ENCODE peak calls at places on chromosomes 13 and 19, in ten cellular contexts. R is heart right ventricle; F is transverse colon; M is psoas muscle; Z is PC-9; Q is adrenal gland; D is GM23248; N is Karpas-422; B is fibroblast of lung; O is CD8-positive, alpha-beta T cell. X is an unnamed sample. For H3K36me3, the result is how much of the 10 kb centered on the place peaks cover.

GRCh38 chr13:37985281-37985680 is 115.7 kb upstream of the TRPC4 start:
- DNase-seq in Z (no peak), Q (no peak), M (no peak), R (no peak), B (no peak), N (no peak), O (no peak), D (no peak), F (no peak), X (no peak)

GRCh38 chr19:45171211-45171623 is 6.8 kb downstream of the TRAPPC6A start:
- DNase-seq in B (no peak), D (no peak), F (no peak), O (no peak), N (no peak), M (no peak), Z (no peak), Q (no peak), R (peak), X (no peak)

GRCh38 chr13:46668302-46668720 is 115.3 kb downstream of the LRCH1 start:
- DNase-seq in B (peak), M (peak), N (no peak), Q (peak), Z (no peak), R (peak), F (no peak), D (peak), O (no peak), X (no peak)

GRCh38 chr13:76425930-76426329 is 460.3 kb downstream of the KCTD12 start:
- DNase-seq in F (no peak), M (no peak), R (peak), B (peak), Z (no peak), O (no peak), N (no peak), Q (no peak), D (peak), X (no peak)

GRCh38 chr13:66415444-66415843 is 814.7 kb downstream of the PCDH9 start:
- DNase-seq in N (no peak), O (no peak), F (no peak), Z (no peak), M (no peak), R (no peak), B (no peak), Q (no peak), D (no peak), X (no peak)

GRCh38 chr13:28355822-28356371 is 139.0 kb downstream of the FLT1 start:
- DNase-seq in R (no peak), D (peak), Q (no peak), F (no peak), N (no peak), B (no peak), Z (no peak), O (no peak), M (no peak), X (no peak)

GRCh38 chr19:23474172-23474571 is 78.9 kb upstream of the ZNF91 start:
- DNase-seq in M (no peak), Q (no peak), F (no peak), D (no peak), R (no peak), O (no peak), N (no peak), B (no peak), Z (no peak), X (no peak)

GRCh38 chr19:32357720-32358119 is 12.3 kb downstream of the ZNF507 start:
- DNase-seq in Q (no peak), M (no peak), O (no peak), F (no peak), D (peak), R (no peak), Z (no peak), N (peak), B (peak), X (no peak)

GRCh38 chr13:29801737-29802305 is 48.6 kb downstream of the UBL3 start:
- DNase-seq in Z (no peak), F (no peak), D (peak), O (no peak), B (peak), R (no peak), N (peak), Q (no peak), M (no peak), X (no peak)

DNA sequence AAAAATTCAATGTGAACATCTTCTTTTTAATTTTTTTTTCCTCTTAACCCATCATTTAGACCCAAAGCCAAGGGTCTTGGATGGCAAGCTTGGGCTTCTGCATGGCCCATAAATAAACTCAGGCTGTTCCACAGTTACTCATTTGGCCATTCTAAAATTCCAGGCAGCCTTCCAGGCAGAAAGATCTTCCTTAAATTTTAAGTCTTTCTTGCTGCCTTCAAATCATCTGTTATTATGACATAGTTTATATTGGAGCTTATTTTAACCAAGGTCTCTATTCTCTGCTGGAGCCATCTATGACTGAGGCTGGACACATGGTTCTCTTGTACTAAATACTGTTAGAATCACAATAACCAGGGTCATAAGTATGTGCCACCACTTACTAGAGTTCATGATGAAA is 317.3 kb upstream of the MAB21L1 start:
- DNase-seq in R (no peak), O (no peak), D (peak), F (no peak), M (no peak), Z (no peak), B (peak), N (no peak), Q (no peak), X (no peak)
- H3K27ac ChIP-seq in R (no peak), O (no peak), D (no peak), F (no peak), M (no peak), Z (no peak), B (no peak), N (no peak), Q (no peak), X (no peak)

GRCh38 chr19:5697022-5697889 is 7.2 kb downstream of the RPL36 start:
- DNase-seq in Q (peak), M (no peak), O (no peak), Z (no peak), F (no peak), R (no peak), D (no peak), N (peak), B (no peak), X (no peak)
- H3K36me3 ChIP-seq in Q (half or more), M (under half), O (under half), Z (under half), F (under half), R (half or more), D (under half), N (under half), B (half or more), X (under half)

DNA sequence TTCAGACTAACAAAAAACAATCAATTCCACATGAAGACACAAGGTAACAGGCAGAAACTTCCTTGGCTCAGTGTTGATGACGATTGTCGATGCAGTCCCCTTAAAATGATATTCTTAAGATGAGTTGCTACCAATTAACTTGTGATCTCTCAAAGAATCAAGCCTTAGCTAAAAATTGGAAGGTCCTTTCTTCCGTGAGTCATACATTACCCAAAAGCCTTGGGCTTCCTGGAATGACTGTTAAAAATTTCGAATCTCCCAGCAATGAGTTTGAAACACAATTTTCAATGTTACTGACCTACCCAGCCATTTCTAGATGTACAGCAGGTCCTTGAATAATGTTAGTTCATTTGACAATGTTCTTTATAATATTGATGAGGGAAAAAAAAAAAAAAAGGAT is 28.0 kb upstream of the RB1 start:
- DNase-seq in F (no peak), Q (no peak), N (no peak), M (no peak), Z (no peak), D (peak), O (no peak), R (no peak), B (no peak), X (no peak)
- H3K27ac ChIP-seq in F (no peak), Q (no peak), N (no peak), M (no peak), Z (no peak), D (no peak), O (no peak), R (no peak), B (no peak), X (no peak)

GRCh38 chr19:11446271-11446651 is 10.8 kb downstream of the PRKCSH start:
- DNase-seq in D (no peak), F (no peak), B (no peak), R (no peak), Q (no peak), N (no peak), M (no peak), O (no peak), Z (no peak), X (no peak)

GRCh38 chr19:11448410-11448809 is 13.0 kb downstream of the PRKCSH start:
- DNase-seq in N (no peak), D (no peak), F (no peak), R (no peak), Q (no peak), B (no peak), Z (no peak), M (no peak), O (no peak), X (no peak)

GRCh38 chr19:11448923-11449554 is 13.6 kb downstream of the PRKCSH start:
- DNase-seq in B (no peak), Z (no peak), F (no peak), M (no peak), R (no peak), D (no peak), N (peak), O (no peak), Q (no peak), X (no peak)

GRCh38 chr19:11446652-11447301 is 11.3 kb downstream of the PRKCSH start:
- DNase-seq in F (peak), Z (peak), R (peak), Q (peak), N (peak), D (peak), B (peak), O (peak), M (peak), X (peak)

DNA sequence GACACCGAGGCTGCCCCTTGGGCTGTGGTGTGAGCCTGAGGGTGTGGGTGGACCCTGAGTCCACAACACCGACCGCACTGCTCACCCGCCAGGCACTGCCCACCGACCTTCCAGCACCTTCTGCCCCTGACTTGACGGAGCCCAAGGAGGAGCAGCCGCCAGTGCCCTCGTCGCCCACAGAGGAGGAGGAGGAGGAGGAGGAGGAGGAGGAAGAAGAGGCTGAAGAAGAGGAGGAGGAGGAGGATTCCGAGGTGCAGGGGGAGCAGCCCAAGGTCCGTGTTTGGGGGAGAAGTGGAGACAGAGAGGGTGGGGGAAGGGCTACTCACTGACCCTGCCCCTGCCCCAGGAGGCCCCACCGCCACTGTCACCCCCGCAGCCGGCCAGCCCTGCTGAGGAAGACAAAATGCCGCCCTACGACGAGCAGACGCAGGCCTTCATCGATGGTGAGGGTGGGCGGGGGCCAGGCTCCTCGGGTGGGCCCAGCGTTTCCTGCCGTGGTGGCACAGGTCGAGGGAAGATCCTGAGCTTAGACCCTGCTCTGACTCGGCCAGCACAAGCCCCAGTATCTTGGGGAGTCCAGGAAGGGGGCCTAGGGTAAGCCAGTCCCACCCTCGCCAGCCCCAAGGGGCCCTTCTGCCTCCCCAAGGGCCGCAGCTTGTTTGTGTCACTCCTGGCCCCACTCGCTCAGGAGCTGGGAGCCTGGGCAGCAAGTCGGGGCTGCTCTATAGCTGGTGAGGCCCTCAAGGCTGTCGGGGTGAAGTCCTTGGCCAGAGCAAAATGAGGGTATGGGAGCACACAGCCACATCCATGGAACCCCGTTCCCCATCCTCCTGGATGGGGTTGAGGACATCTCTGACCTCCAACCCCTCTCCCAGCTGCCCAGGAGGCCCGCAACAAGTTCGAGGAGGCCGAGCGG is 12.2 kb downstream of the PRKCSH start:
- DNase-seq in Q (no peak), M (no peak), N (no peak), O (no peak), Z (no peak), F (no peak), B (no peak), R (no peak), D (no peak), X (no peak)
- H3K36me3 ChIP-seq in Q (half or more), M (under half), N (under half), O (under half), Z (under half), F (under half), B (under half), R (under half), D (under half), X (under half)

GRCh38 chr19:18170714-18171255 is 2.8 kb upstream of the IFI30 start:
- DNase-seq in O (no peak), Z (no peak), Q (peak), R (no peak), N (peak), M (no peak), B (no peak), F (peak), D (no peak), X (no peak)
- H3K27ac ChIP-seq in O (no peak), Z (no peak), Q (peak), R (peak), N (peak), M (peak), B (no peak), F (peak), D (no peak), X (no peak)

DNA sequence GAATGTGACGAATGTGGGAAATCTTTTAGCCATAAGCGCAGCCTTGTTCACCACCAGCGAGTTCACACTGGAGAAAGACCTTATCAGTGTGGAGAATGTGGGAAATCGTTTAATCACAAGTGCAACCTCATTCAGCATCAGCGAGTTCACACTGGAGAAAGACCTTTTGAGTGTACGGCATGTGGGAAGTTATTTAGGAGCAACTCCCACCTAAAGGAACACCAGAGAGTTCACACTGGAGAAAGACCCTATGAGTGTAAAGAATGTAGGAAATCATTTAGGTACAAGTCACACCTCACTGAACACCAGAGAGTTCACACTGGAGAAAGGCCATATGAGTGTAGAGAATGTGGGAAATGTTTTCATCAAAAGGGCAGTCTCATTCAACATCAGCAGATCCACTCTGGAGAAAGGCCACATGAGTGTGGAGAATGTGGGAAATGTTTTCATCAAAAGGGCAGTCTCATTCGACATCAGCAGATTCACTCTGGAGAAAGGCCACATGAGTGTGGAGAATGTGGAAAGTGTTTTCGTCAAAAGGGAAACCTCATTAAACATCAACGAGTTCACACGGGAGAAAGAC is 7.6 kb downstream of the ZNF776 start:
- DNase-seq in O (no peak), Q (no peak), B (no peak), R (no peak), Z (no peak), N (no peak), M (no peak), F (no peak), D (no peak), X (no peak)
- H3K36me3 ChIP-seq in O (half or more), Q (half or more), B (under half), R (half or more), Z (half or more), N (half or more), M (under half), F (half or more), D (half or more), X (under half)

DNA sequence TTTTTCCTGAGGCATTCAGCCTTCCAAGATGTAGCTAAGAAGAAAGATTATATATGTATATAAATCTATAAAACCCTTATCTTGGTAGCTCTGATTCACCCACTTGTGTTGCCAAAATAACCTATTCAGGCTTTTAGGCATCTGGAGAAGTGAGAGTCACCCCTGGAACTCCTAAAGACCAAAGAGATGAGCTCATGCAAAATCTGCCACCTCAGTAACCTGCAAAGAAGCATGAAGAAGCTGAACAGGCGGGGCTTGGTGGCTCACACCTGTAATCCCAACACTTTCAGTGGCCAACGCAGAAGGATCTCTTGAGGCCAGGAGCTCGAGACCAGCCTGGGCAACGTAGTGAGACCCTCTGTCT is 393.7 kb downstream of the FOXO1 start:
- DNase-seq in N (peak), Q (no peak), M (no peak), B (peak), O (no peak), D (peak), R (no peak), F (no peak), Z (peak), X (no peak)
- H3K27ac ChIP-seq in N (peak), Q (no peak), M (no peak), B (no peak), O (no peak), D (peak), R (no peak), F (no peak), Z (peak), X (peak)

GRCh38 chr13:27259831-27260230 is 8.5 kb downstream of the RPL21 start:
- DNase-seq in M (no peak), D (no peak), R (no peak), Z (no peak), N (no peak), B (no peak), O (no peak), Q (no peak), F (no peak), X (no peak)
- H3K36me3 ChIP-seq in M (under half), D (under half), R (under half), Z (under half), N (under half), B (under half), O (under half), Q (under half), F (under half), X (under half)

GRCh38 chr19:3178973-3179738 is 587 bp downstream of the S1PR4 start:
- DNase-seq in O (no peak), F (no peak), D (no peak), Z (no peak), B (no peak), M (no peak), R (no peak), Q (no peak), N (no peak), X (peak)

GRCh38 chr19:3176715-3177501 is 1.7 kb upstream of the S1PR4 start:
- DNase-seq in B (peak), D (peak), M (no peak), N (no peak), O (peak), F (peak), R (no peak), Q (no peak), Z (peak), X (peak)

GRCh38 chr19:3179739-3180293 is 1.2 kb downstream of the S1PR4 start:
- DNase-seq in N (no peak), Q (no peak), B (no peak), O (no peak), D (no peak), F (no peak), R (no peak), Z (no peak), M (no peak), X (peak)

GRCh38 chr19:3178377-3178972 is at the start of gene S1PR4:
- DNase-seq in N (peak), F (peak), B (no peak), Q (no peak), R (no peak), Z (no peak), O (peak), D (no peak), M (no peak), X (no peak)

GRCh38 chr19:3175761-3176714 is 2.5 kb upstream of the S1PR4 start:
- DNase-seq in D (peak), O (no peak), N (no peak), F (peak), Q (no peak), M (no peak), Z (peak), B (peak), R (no peak), X (no peak)
- H3K27ac ChIP-seq in D (peak), O (peak), N (peak), F (peak), Q (no peak), M (no peak), Z (peak), B (peak), R (no peak), X (no peak)

GRCh38 chr13:48431987-48432615 is 19.2 kb upstream of the LPAR6 start:
- DNase-seq in O (no peak), N (no peak), Z (no peak), B (peak), R (no peak), F (no peak), Q (no peak), D (peak), M (no peak), X (no peak)

GRCh38 chr13:48431431-48431830 is 18.5 kb upstream of the LPAR6 start:
- DNase-seq in M (no peak), F (no peak), B (no peak), D (peak), R (no peak), Z (no peak), O (no peak), Q (no peak), N (no peak), X (no peak)

GRCh38 chr13:48426052-48426451 is 13.1 kb upstream of the LPAR6 start:
- DNase-seq in R (no peak), D (no peak), N (no peak), F (no peak), Z (no peak), B (no peak), O (no peak), M (no peak), Q (no peak), X (no peak)

GRCh38 chr13:48429886-48430285 is 17.0 kb upstream of the LPAR6 start:
- DNase-seq in F (no peak), M (no peak), D (no peak), Z (no peak), B (no peak), N (no peak), Q (no peak), O (no peak), R (no peak), X (no peak)

DNA sequence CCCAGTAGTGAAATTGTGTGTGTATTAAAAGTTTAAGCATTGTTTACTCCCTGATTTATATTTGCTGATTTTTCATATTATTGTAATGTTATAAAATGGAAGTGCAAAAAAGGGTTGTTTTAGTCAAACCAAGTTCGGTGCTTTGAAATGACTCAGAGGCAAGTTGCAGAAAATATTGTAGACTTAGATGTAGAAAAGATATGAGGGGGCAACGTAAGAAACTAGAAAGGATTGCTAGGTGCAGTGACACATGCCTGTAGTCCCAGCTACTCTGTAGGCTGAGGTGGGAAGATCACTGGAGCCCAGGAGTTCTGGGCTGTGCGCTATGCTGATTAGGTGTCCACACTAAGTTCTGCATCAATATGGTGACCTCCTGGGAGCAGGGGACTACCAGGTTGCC is 16.1 kb upstream of the LPAR6 start:
- DNase-seq in R (no peak), O (no peak), F (no peak), M (no peak), Q (no peak), B (no peak), Z (no peak), N (no peak), D (no peak), X (no peak)
- H3K36me3 ChIP-seq in R (under half), O (under half), F (under half), M (under half), Q (under half), B (under half), Z (under half), N (under half), D (under half), X (under half)

X was measured in aorta.